ENCODE peak calls at places on chromosomes 12 and 14, in ten cellular contexts. One of them, this sample, is unnamed.

GRCh38 chr12:93115198-93115601 is 186.1 kb upstream of the EEA1 start:
- DNase-seq in neural crest cell: no peak
- DNase-seq in GM18507: no peak
- DNase-seq in Calu3: no peak
- DNase-seq in tibial nerve: no peak
- DNase-seq in skeletal muscle cell: no peak
- DNase-seq in stimulated activated CD4-positive, alpha-beta T cell treated with anti-CD3 and anti-CD28 coated beads, TNF-alpha, amount 100 ng/mL, for 4 hours: no peak
- DNase-seq in cardiac muscle cell: peak
- DNase-seq in progenitor cell of endocrine pancreas: no peak
- DNase-seq in fibroblast of the aortic adventitia: peak
- DNase-seq in this sample: no peak

GRCh38 chr14:40004871-40005503 is 572.8 kb upstream of the FBXO33 start:
- DNase-seq in neural crest cell: no peak
- DNase-seq in GM18507: no peak
- DNase-seq in Calu3: no peak
- DNase-seq in tibial nerve: no peak
- DNase-seq in skeletal muscle cell: no peak
- DNase-seq in stimulated activated CD4-positive, alpha-beta T cell treated with anti-CD3 and anti-CD28 coated beads, TNF-alpha, amount 100 ng/mL, for 4 hours: no peak
- DNase-seq in cardiac muscle cell: no peak
- DNase-seq in progenitor cell of endocrine pancreas: no peak
- DNase-seq in fibroblast of the aortic adventitia: no peak
- DNase-seq in this sample: no peak

GRCh38 chr14:35365130-35366047 is 39.2 kb downstream of the NFKBIA start:
- DNase-seq in neural crest cell: no peak
- DNase-seq in GM18507: no peak
- DNase-seq in Calu3: peak
- DNase-seq in tibial nerve: peak
- DNase-seq in skeletal muscle cell: no peak
- DNase-seq in stimulated activated CD4-positive, alpha-beta T cell treated with anti-CD3 and anti-CD28 coated beads, TNF-alpha, amount 100 ng/mL, for 4 hours: peak
- DNase-seq in cardiac muscle cell: peak
- DNase-seq in progenitor cell of endocrine pancreas: no peak
- DNase-seq in fibroblast of the aortic adventitia: peak
- DNase-seq in this sample: no peak

GRCh38 chr12:5391638-5392037 is 40.3 kb upstream of the NTF3 start:
- DNase-seq in neural crest cell: no peak
- DNase-seq in GM18507: no peak
- DNase-seq in Calu3: no peak
- DNase-seq in tibial nerve: no peak
- DNase-seq in skeletal muscle cell: no peak
- DNase-seq in stimulated activated CD4-positive, alpha-beta T cell treated with anti-CD3 and anti-CD28 coated beads, TNF-alpha, amount 100 ng/mL, for 4 hours: no peak
- DNase-seq in cardiac muscle cell: peak
- DNase-seq in progenitor cell of endocrine pancreas: no peak
- DNase-seq in fibroblast of the aortic adventitia: no peak
- DNase-seq in this sample: no peak

GRCh38 chr14:95300002-95300696 is 19.6 kb downstream of the CLMN start:
- DNase-seq in neural crest cell: no peak
- DNase-seq in GM18507: no peak
- DNase-seq in Calu3: no peak
- DNase-seq in tibial nerve: no peak
- DNase-seq in skeletal muscle cell: no peak
- DNase-seq in stimulated activated CD4-positive, alpha-beta T cell treated with anti-CD3 and anti-CD28 coated beads, TNF-alpha, amount 100 ng/mL, for 4 hours: no peak
- DNase-seq in cardiac muscle cell: no peak
- DNase-seq in progenitor cell of endocrine pancreas: no peak
- DNase-seq in fibroblast of the aortic adventitia: no peak
- DNase-seq in this sample: no peak

GRCh38 chr14:75443203-75443969 is 15.6 kb downstream of the JDP2 start:
- DNase-seq in neural crest cell: no peak
- DNase-seq in GM18507: no peak
- DNase-seq in Calu3: no peak
- DNase-seq in tibial nerve: no peak
- DNase-seq in skeletal muscle cell: no peak
- DNase-seq in stimulated activated CD4-positive, alpha-beta T cell treated with anti-CD3 and anti-CD28 coated beads, TNF-alpha, amount 100 ng/mL, for 4 hours: no peak
- DNase-seq in cardiac muscle cell: no peak
- DNase-seq in progenitor cell of endocrine pancreas: no peak
- DNase-seq in fibroblast of the aortic adventitia: peak
- DNase-seq in this sample: no peak

GRCh38 chr14:104116544-104117340 is 21.6 kb upstream of the KIF26A start:
- DNase-seq in neural crest cell: no peak
- DNase-seq in GM18507: no peak
- DNase-seq in Calu3: peak
- DNase-seq in tibial nerve: no peak
- DNase-seq in skeletal muscle cell: no peak
- DNase-seq in stimulated activated CD4-positive, alpha-beta T cell treated with anti-CD3 and anti-CD28 coated beads, TNF-alpha, amount 100 ng/mL, for 4 hours: no peak
- DNase-seq in cardiac muscle cell: no peak
- DNase-seq in progenitor cell of endocrine pancreas: no peak
- DNase-seq in fibroblast of the aortic adventitia: no peak
- DNase-seq in this sample: no peak

GRCh38 chr12:33370318-33370717 is 69.3 kb downstream of the SYT10 start:
- DNase-seq in neural crest cell: no peak
- DNase-seq in GM18507: no peak
- DNase-seq in Calu3: no peak
- DNase-seq in tibial nerve: no peak
- DNase-seq in skeletal muscle cell: no peak
- DNase-seq in stimulated activated CD4-positive, alpha-beta T cell treated with anti-CD3 and anti-CD28 coated beads, TNF-alpha, amount 100 ng/mL, for 4 hours: no peak
- DNase-seq in cardiac muscle cell: no peak
- DNase-seq in progenitor cell of endocrine pancreas: no peak
- DNase-seq in fibroblast of the aortic adventitia: no peak
- DNase-seq in this sample: no peak

GRCh38 chr12:45613306-45613705 is 116.2 kb upstream of the ARID2 start:
- DNase-seq in neural crest cell: no peak
- DNase-seq in GM18507: no peak
- DNase-seq in Calu3: no peak
- DNase-seq in tibial nerve: no peak
- DNase-seq in skeletal muscle cell: peak
- DNase-seq in stimulated activated CD4-positive, alpha-beta T cell treated with anti-CD3 and anti-CD28 coated beads, TNF-alpha, amount 100 ng/mL, for 4 hours: no peak
- DNase-seq in cardiac muscle cell: no peak
- DNase-seq in progenitor cell of endocrine pancreas: no peak
- DNase-seq in fibroblast of the aortic adventitia: peak
- DNase-seq in this sample: no peak

GRCh38 chr14:32300146-32300545 is 29.0 kb upstream of the AKAP6 start:
- DNase-seq in neural crest cell: no peak
- DNase-seq in GM18507: no peak
- DNase-seq in Calu3: no peak
- DNase-seq in tibial nerve: no peak
- DNase-seq in skeletal muscle cell: no peak
- DNase-seq in stimulated activated CD4-positive, alpha-beta T cell treated with anti-CD3 and anti-CD28 coated beads, TNF-alpha, amount 100 ng/mL, for 4 hours: no peak
- DNase-seq in cardiac muscle cell: no peak
- DNase-seq in progenitor cell of endocrine pancreas: no peak
- DNase-seq in fibroblast of the aortic adventitia: no peak
- DNase-seq in this sample: no peak

GRCh38 chr12:93323625-93324165 is 54.0 kb upstream of the NUDT4 start:
- DNase-seq in neural crest cell: no peak
- DNase-seq in GM18507: no peak
- DNase-seq in Calu3: no peak
- DNase-seq in tibial nerve: no peak
- DNase-seq in skeletal muscle cell: peak
- DNase-seq in stimulated activated CD4-positive, alpha-beta T cell treated with anti-CD3 and anti-CD28 coated beads, TNF-alpha, amount 100 ng/mL, for 4 hours: no peak
- DNase-seq in cardiac muscle cell: no peak
- DNase-seq in progenitor cell of endocrine pancreas: no peak
- DNase-seq in fibroblast of the aortic adventitia: no peak
- DNase-seq in this sample: no peak

GRCh38 chr12:76588881-76589565 is 29.5 kb upstream of the OSBPL8 start:
- DNase-seq in neural crest cell: no peak
- DNase-seq in GM18507: no peak
- DNase-seq in Calu3: no peak
- DNase-seq in tibial nerve: peak
- DNase-seq in skeletal muscle cell: peak
- DNase-seq in stimulated activated CD4-positive, alpha-beta T cell treated with anti-CD3 and anti-CD28 coated beads, TNF-alpha, amount 100 ng/mL, for 4 hours: no peak
- DNase-seq in cardiac muscle cell: peak
- DNase-seq in progenitor cell of endocrine pancreas: no peak
- DNase-seq in fibroblast of the aortic adventitia: peak
- DNase-seq in this sample: no peak

GRCh38 chr14:74647834-74648361 is 35.9 kb upstream of the LTBP2 start:
- DNase-seq in neural crest cell: no peak
- DNase-seq in GM18507: no peak
- DNase-seq in Calu3: no peak
- DNase-seq in tibial nerve: no peak
- DNase-seq in skeletal muscle cell: no peak
- DNase-seq in stimulated activated CD4-positive, alpha-beta T cell treated with anti-CD3 and anti-CD28 coated beads, TNF-alpha, amount 100 ng/mL, for 4 hours: no peak
- DNase-seq in cardiac muscle cell: no peak
- DNase-seq in progenitor cell of endocrine pancreas: no peak
- DNase-seq in fibroblast of the aortic adventitia: no peak
- DNase-seq in this sample: no peak

GRCh38 chr12:121464331-121464730 is 64.4 kb downstream of the RNF34 start:
- DNase-seq in neural crest cell: no peak
- DNase-seq in GM18507: no peak
- DNase-seq in Calu3: no peak
- DNase-seq in tibial nerve: no peak
- DNase-seq in skeletal muscle cell: no peak
- DNase-seq in stimulated activated CD4-positive, alpha-beta T cell treated with anti-CD3 and anti-CD28 coated beads, TNF-alpha, amount 100 ng/mL, for 4 hours: no peak
- DNase-seq in cardiac muscle cell: no peak
- DNase-seq in progenitor cell of endocrine pancreas: no peak
- DNase-seq in fibroblast of the aortic adventitia: no peak
- DNase-seq in this sample: no peak

GRCh38 chr12:131159660-131160059 is 206.0 kb downstream of the ADGRD1 start:
- DNase-seq in neural crest cell: no peak
- DNase-seq in GM18507: no peak
- DNase-seq in Calu3: no peak
- DNase-seq in tibial nerve: no peak
- DNase-seq in skeletal muscle cell: no peak
- DNase-seq in stimulated activated CD4-positive, alpha-beta T cell treated with anti-CD3 and anti-CD28 coated beads, TNF-alpha, amount 100 ng/mL, for 4 hours: no peak
- DNase-seq in cardiac muscle cell: no peak
- DNase-seq in progenitor cell of endocrine pancreas: no peak
- DNase-seq in fibroblast of the aortic adventitia: no peak
- DNase-seq in this sample: no peak

GRCh38 chr12:29611906-29612305 is 114.4 kb upstream of the OVCH1 start:
- DNase-seq in neural crest cell: no peak
- DNase-seq in GM18507: no peak
- DNase-seq in Calu3: no peak
- DNase-seq in tibial nerve: no peak
- DNase-seq in skeletal muscle cell: peak
- DNase-seq in stimulated activated CD4-positive, alpha-beta T cell treated with anti-CD3 and anti-CD28 coated beads, TNF-alpha, amount 100 ng/mL, for 4 hours: no peak
- DNase-seq in cardiac muscle cell: peak
- DNase-seq in progenitor cell of endocrine pancreas: no peak
- DNase-seq in fibroblast of the aortic adventitia: peak
- DNase-seq in this sample: no peak

GRCh38 chr12:98838282-98838681 is 193.2 kb downstream of the APAF1 start:
- DNase-seq in neural crest cell: no peak
- DNase-seq in GM18507: no peak
- DNase-seq in Calu3: no peak
- DNase-seq in tibial nerve: no peak
- DNase-seq in skeletal muscle cell: no peak
- DNase-seq in stimulated activated CD4-positive, alpha-beta T cell treated with anti-CD3 and anti-CD28 coated beads, TNF-alpha, amount 100 ng/mL, for 4 hours: no peak
- DNase-seq in cardiac muscle cell: no peak
- DNase-seq in progenitor cell of endocrine pancreas: no peak
- DNase-seq in fibroblast of the aortic adventitia: peak
- DNase-seq in this sample: peak

GRCh38 chr12:75315518-75315917 is 14.6 kb downstream of the CAPS2 start:
- DNase-seq in neural crest cell: no peak
- DNase-seq in GM18507: no peak
- DNase-seq in Calu3: no peak
- DNase-seq in tibial nerve: no peak
- DNase-seq in skeletal muscle cell: peak
- DNase-seq in stimulated activated CD4-positive, alpha-beta T cell treated with anti-CD3 and anti-CD28 coated beads, TNF-alpha, amount 100 ng/mL, for 4 hours: no peak
- DNase-seq in cardiac muscle cell: peak
- DNase-seq in progenitor cell of endocrine pancreas: no peak
- DNase-seq in fibroblast of the aortic adventitia: peak
- DNase-seq in this sample: no peak

GRCh38 chr12:4421590-4422031 is 24.0 kb downstream of the FGF6 start:
- DNase-seq in neural crest cell: peak
- DNase-seq in GM18507: peak
- DNase-seq in Calu3: peak
- DNase-seq in tibial nerve: peak
- DNase-seq in skeletal muscle cell: no peak
- DNase-seq in stimulated activated CD4-positive, alpha-beta T cell treated with anti-CD3 and anti-CD28 coated beads, TNF-alpha, amount 100 ng/mL, for 4 hours: no peak
- DNase-seq in cardiac muscle cell: peak
- DNase-seq in progenitor cell of endocrine pancreas: no peak
- DNase-seq in fibroblast of the aortic adventitia: peak
- DNase-seq in this sample: peak

GRCh38 chr14:39488600-39488999 is 56.4 kb upstream of the FBXO33 start:
- DNase-seq in neural crest cell: peak
- DNase-seq in GM18507: no peak
- DNase-seq in Calu3: no peak
- DNase-seq in tibial nerve: no peak
- DNase-seq in skeletal muscle cell: no peak
- DNase-seq in stimulated activated CD4-positive, alpha-beta T cell treated with anti-CD3 and anti-CD28 coated beads, TNF-alpha, amount 100 ng/mL, for 4 hours: no peak
- DNase-seq in cardiac muscle cell: peak
- DNase-seq in progenitor cell of endocrine pancreas: no peak
- DNase-seq in fibroblast of the aortic adventitia: peak
- DNase-seq in this sample: peak

GRCh38 chr14:76810953-76811400 is 1.7 kb downstream of the ANGEL1 start:
- DNase-seq in neural crest cell: no peak
- DNase-seq in GM18507: no peak
- DNase-seq in Calu3: peak
- DNase-seq in tibial nerve: peak
- DNase-seq in skeletal muscle cell: no peak
- DNase-seq in stimulated activated CD4-positive, alpha-beta T cell treated with anti-CD3 and anti-CD28 coated beads, TNF-alpha, amount 100 ng/mL, for 4 hours: no peak
- DNase-seq in cardiac muscle cell: peak
- DNase-seq in progenitor cell of endocrine pancreas: no peak
- DNase-seq in fibroblast of the aortic adventitia: peak
- DNase-seq in this sample: peak

GRCh38 chr12:101885912-101886561 is 8.7 kb downstream of the DRAM1 start:
- DNase-seq in neural crest cell: no peak
- DNase-seq in GM18507: no peak
- DNase-seq in Calu3: no peak
- DNase-seq in tibial nerve: no peak
- DNase-seq in skeletal muscle cell: no peak
- DNase-seq in stimulated activated CD4-positive, alpha-beta T cell treated with anti-CD3 and anti-CD28 coated beads, TNF-alpha, amount 100 ng/mL, for 4 hours: no peak
- DNase-seq in cardiac muscle cell: no peak
- DNase-seq in progenitor cell of endocrine pancreas: no peak
- DNase-seq in fibroblast of the aortic adventitia: no peak
- DNase-seq in this sample: no peak